ENCODE peak calls at places on chromosomes 5 and 9, in five cellular contexts. A is HepG2, Y is IMR-90, J is A549, L is K562. G is an unnamed sample.

GRCh38 chr5:174371600-174372094 is 326.1 kb downstream of the NSG2 start:
- DNase-seq in A (no peak), Y (no peak), J (peak), L (no peak), G (no peak)

GRCh38 chr9:113488071-113488470 is 24.5 kb downstream of the RGS3 start:
- DNase-seq in A (no peak), Y (no peak), J (no peak), L (no peak), G (no peak)

GRCh38 chr9:26655166-26655565 is 237.4 kb downstream of the CAAP1 start:
- DNase-seq in A (no peak), Y (no peak), J (no peak), L (no peak), G (no peak)

GRCh38 chr9:69317081-69317480 is 7.9 kb upstream of the ENTREP1 start:
- DNase-seq in A (no peak), Y (no peak), J (peak), L (no peak), G (no peak)

GRCh38 chr5:175642998-175643397 is 14.9 kb upstream of the HRH2 start:
- DNase-seq in A (no peak), Y (no peak), J (no peak), L (no peak), G (no peak)

GRCh38 chr9:134205636-134206316 is 41.4 kb upstream of the RNU6ATAC start:
- DNase-seq in A (no peak), Y (peak), J (no peak), L (peak), G (no peak)

GRCh38 chr9:137200311-137201204 is at the start of gene TPRN:
- DNase-seq in A (peak), Y (peak), J (peak), L (peak), G (peak)

GRCh38 chr9:122070728-122071127 is 22.4 kb downstream of the TTLL11 start:
- DNase-seq in A (no peak), Y (no peak), J (no peak), L (no peak), G (peak)

GRCh38 chr9:71897573-71897972 is 13.4 kb downstream of the ABHD17B start:
- DNase-seq in A (no peak), Y (no peak), J (no peak), L (no peak), G (no peak)

GRCh38 chr5:124747770-124748686 is 1.6 kb upstream of the ZNF608 start:
- DNase-seq in A (no peak), Y (peak), J (peak), L (no peak), G (no peak)

GRCh38 chr9:126893079-126893478 is 21.5 kb upstream of the RALGPS1 start:
- DNase-seq in A (peak), Y (no peak), J (no peak), L (peak), G (no peak)

GRCh38 chr5:71969464-71969863 is 137.8 kb upstream of the MAP1B start:
- DNase-seq in A (no peak), Y (no peak), J (no peak), L (no peak), G (no peak)

GRCh38 chr5:155773680-155774079 is 553.3 kb upstream of the SGCD start:
- DNase-seq in A (no peak), Y (no peak), J (no peak), L (no peak), G (no peak)

GRCh38 chr5:87137280-87137679 is 130.4 kb upstream of the RASA1 start:
- DNase-seq in A (no peak), Y (no peak), J (no peak), L (no peak), G (no peak)

GRCh38 chr5:76807296-76807695 is 11.5 kb upstream of the F2RL1 start:
- DNase-seq in A (peak), Y (peak), J (peak), L (no peak), G (no peak)

GRCh38 chr9:30799527-30800101 is 1584.8 kb upstream of the ACO1 start:
- DNase-seq in A (no peak), Y (no peak), J (no peak), L (no peak), G (no peak)

GRCh38 chr5:141525659-141526058 is 36.8 kb downstream of the PCDHGC5 start:
- DNase-seq in A (peak), Y (no peak), J (no peak), L (no peak), G (no peak)

GRCh38 chr5:149220750-149221149 is 50.9 kb upstream of the AFAP1L1 start:
- DNase-seq in A (peak), Y (no peak), J (no peak), L (no peak), G (no peak)

GRCh38 chr9:2359821-2360220 is 261.8 kb upstream of the VLDLR start:
- DNase-seq in A (no peak), Y (no peak), J (no peak), L (no peak), G (no peak)

GRCh38 chr9:92136184-92136858 is 21.1 kb upstream of the SPTLC1 start:
- DNase-seq in A (no peak), Y (no peak), J (no peak), L (no peak), G (no peak)

GRCh38 chr9:122212473-122213004 is 16.2 kb downstream of the LHX6 start:
- DNase-seq in A (no peak), Y (no peak), J (no peak), L (peak), G (no peak)

GRCh38 chr5:164187780-164188179 is 682.4 kb downstream of the MAT2B start:
- DNase-seq in A (no peak), Y (no peak), J (no peak), L (no peak), G (no peak)

GRCh38 chr9:136900988-136901515 is 14.7 kb downstream of the TRAF2 start:
- DNase-seq in A (no peak), Y (no peak), J (peak), L (no peak), G (no peak)

GRCh38 chr5:57804007-57804444 is 321.4 kb upstream of the ACTBL2 start:
- DNase-seq in A (no peak), Y (peak), J (no peak), L (no peak), G (no peak)
- TF ChIP-seq MAFK in A (no peak), Y (no peak), J (no peak), L (no peak), G (no peak)

GRCh38 chr9:79471577-79472543 is 99.9 kb upstream of the TLE4 start:
- DNase-seq in A (no peak), Y (peak), J (no peak), L (no peak), G (no peak)
- TF ChIP-seq MAFK in A (no peak), Y (no peak), J (no peak), L (no peak), G (no peak)

DNA sequence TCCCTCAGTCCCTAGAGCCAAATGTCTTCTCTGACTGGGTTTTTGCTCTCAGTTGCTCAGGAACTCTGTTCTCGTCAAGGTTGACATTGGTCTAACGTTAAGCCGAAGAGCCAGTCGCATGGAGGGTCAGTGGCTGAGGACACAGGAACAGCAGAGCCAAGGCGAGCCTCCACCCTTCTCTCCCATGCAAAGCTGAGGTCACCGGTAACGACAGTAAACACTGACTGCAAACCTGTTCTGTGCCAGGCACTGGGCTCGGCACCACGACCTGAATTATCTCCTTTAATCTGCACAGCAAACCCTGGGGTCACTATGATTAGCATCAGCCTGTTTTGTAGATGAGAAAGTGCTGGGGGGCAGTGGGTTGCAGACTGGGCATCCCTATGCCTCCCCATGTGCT is 171.0 kb downstream of the COL23A1 start:
- DNase-seq in A (no peak), Y (no peak), J (no peak), L (no peak), G (no peak)
- TF ChIP-seq MAFK in A (no peak), Y (no peak), J (no peak), L (no peak), G (no peak)

DNA sequence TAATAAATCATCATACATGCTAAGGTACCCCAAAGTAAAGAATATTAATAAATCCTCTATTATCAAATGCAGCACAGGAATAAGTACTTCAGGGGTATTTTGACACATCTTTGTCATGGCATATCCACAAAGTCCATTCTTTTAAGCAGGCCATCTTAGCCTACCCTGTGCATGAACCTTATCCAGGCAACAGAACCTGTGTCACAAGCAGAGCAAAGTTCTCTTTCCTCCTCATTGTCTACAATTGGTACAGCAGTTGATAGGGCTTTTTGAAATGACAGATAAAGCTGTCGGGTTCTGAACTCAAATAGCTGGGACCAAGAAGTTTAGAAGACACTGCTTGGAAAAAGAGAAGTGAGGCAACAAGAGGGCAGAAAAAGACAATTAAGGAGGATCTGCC is 30.8 kb upstream of the PURA start:
- DNase-seq in A (no peak), Y (no peak), J (no peak), L (no peak), G (no peak)
- TF ChIP-seq MAFK in A (no peak), Y (no peak), J (no peak), L (no peak), G (no peak)

GRCh38 chr5:6868816-6869215 is 155.6 kb downstream of the TENT4A start:
- DNase-seq in A (no peak), Y (no peak), J (no peak), L (no peak), G (no peak)
- TF ChIP-seq MAFK in A (no peak), Y (no peak), J (no peak), L (no peak), G (no peak)

G was measured in H1.